ENCODE peak calls at places on chromosomes 12 and 14, in four cellular contexts. V is stimulated activated CD4-positive, alpha-beta T cell treated with anti-CD3 and anti-CD28 coated beads, Interleukin-4, amount 100 ng/mL, for 1 hour; C is SW480; W is CD8-positive, alpha-beta T cell. T is an unnamed sample.

GRCh38 chr12:55908726-55909512 is 18.8 kb downstream of the PYM1 start:
- DNase-seq in C (no peak), V (no peak), W (no peak), T (no peak)

GRCh38 chr14:58177125-58177524 is 22.8 kb upstream of the ACTR10 start:
- DNase-seq in V (no peak), C (no peak), W (no peak), T (no peak)

GRCh38 chr12:22409071-22409951 is 74.8 kb upstream of the ST8SIA1 start:
- DNase-seq in C (no peak), V (peak), W (peak), T (no peak)

GRCh38 chr12:3173912-3174311 is 96.7 kb downstream of the TSPAN9 start:
- DNase-seq in W (no peak), C (no peak), V (no peak), T (no peak)

GRCh38 chr12:15208140-15208539 is 13.1 kb downstream of the RERG start:
- DNase-seq in C (peak), V (no peak), W (no peak), T (no peak)

GRCh38 chr14:101876539-101876938 is 87.8 kb upstream of the DYNC1H1 start:
- DNase-seq in C (no peak), W (peak), V (peak), T (peak)

GRCh38 chr12:74890237-74890599 is 319.4 kb downstream of the KCNC2 start:
- DNase-seq in W (no peak), C (peak), V (no peak), T (peak)

GRCh38 chr12:109529618-109530300 is 43.5 kb downstream of the MMAB start:
- DNase-seq in C (no peak), V (no peak), W (no peak), T (no peak)

GRCh38 chr14:94116701-94117100 is 6.2 kb downstream of the IFI27 start:
- DNase-seq in W (no peak), V (no peak), C (no peak), T (no peak)

GRCh38 chr12:90281156-90281868 is 572.7 kb upstream of the ATP2B1 start:
- DNase-seq in W (no peak), C (no peak), V (no peak), T (peak)

GRCh38 chr14:23118506-23119361 is at the start of gene CEBPE:
- DNase-seq in W (no peak), V (no peak), C (no peak), T (no peak)

GRCh38 chr12:25283006-25283405 is 32.3 kb upstream of the KRAS start:
- DNase-seq in C (no peak), W (no peak), V (no peak), T (no peak)

GRCh38 chr14:92994942-92995341 is 72.0 kb downstream of the CHGA start:
- DNase-seq in C (no peak), V (no peak), W (no peak), T (no peak)

GRCh38 chr14:36656769-36657408 is 4.8 kb upstream of the PAX9 start:
- DNase-seq in V (no peak), C (no peak), W (no peak), T (no peak)

GRCh38 chr14:71103662-71104484 is 196.6 kb downstream of the PCNX1 start:
- DNase-seq in W (no peak), V (no peak), C (peak), T (no peak)

GRCh38 chr12:101823891-101824290 is 6.9 kb downstream of the GNPTAB start:
- DNase-seq in V (peak), W (peak), C (peak), T (no peak)

GRCh38 chr14:75047506-75047905 is 3.8 kb downstream of the MLH3 start:
- DNase-seq in C (no peak), W (no peak), V (no peak), T (no peak)

T was measured in GM04503.